ENCODE peak calls at places on chromosomes 2 and 18, in four cellular contexts. A, Z, I and Y are unnamed samples.

GRCh38 chr2:224881846-224882245 is 160.4 kb downstream of the DOCK10 start:
- DNase-seq in A (no peak), Z (no peak), I (no peak), Y (no peak)

GRCh38 chr2:9984217-9984739 is 32.8 kb downstream of the GRHL1 start:
- DNase-seq in A (no peak), Z (no peak), I (peak; percentile 38), Y (no peak)

GRCh38 chr2:215550331-215550730 is 114.5 kb upstream of the FN1 start:
- DNase-seq in A (no peak), Z (no peak), I (no peak), Y (no peak)

GRCh38 chr18:46374850-46375249 is 270.7 kb downstream of the HAUS1 start:
- DNase-seq in A (no peak), Z (peak; percentile 27), I (no peak), Y (no peak)

GRCh38 chr18:31203086-31203793 is 40.6 kb upstream of the DSC1 start:
- DNase-seq in A (no peak), Z (peak; percentile 39), I (peak; percentile 63), Y (no peak)

GRCh38 chr18:2857491-2858063 is 10.8 kb downstream of the EMILIN2 start:
- DNase-seq in A (peak; percentile 93), Z (peak; percentile 52), I (no peak), Y (peak; percentile 81)

GRCh38 chr2:86302320-86302719 is 35.1 kb downstream of the REEP1 start:
- DNase-seq in A (no peak), Z (no peak), I (no peak), Y (no peak)

GRCh38 chr2:239928457-239929350 is 96.4 kb downstream of the NDUFA10 start:
- DNase-seq in A (peak; percentile 74), Z (peak; percentile 23), I (no peak), Y (peak; percentile 15)

GRCh38 chr2:217052856-217053577 is 193.2 kb upstream of the TNP1 start:
- DNase-seq in A (no peak), Z (no peak), I (no peak), Y (no peak)

GRCh38 chr2:792687-793086 is 115.5 kb upstream of the TMEM18 start:
- DNase-seq in A (no peak), Z (no peak), I (no peak), Y (no peak)

GRCh38 chr18:10794771-10795170 is 268.9 kb downstream of the NAPG start:
- DNase-seq in A (no peak), Z (no peak), I (no peak), Y (no peak)

GRCh38 chr2:60520917-60521539 is 32.4 kb downstream of the BCL11A start:
- DNase-seq in A (no peak), Z (no peak), I (no peak), Y (no peak)

GRCh38 chr2:133843551-133843950 is 275.3 kb upstream of the NCKAP5 start:
- DNase-seq in A (no peak), Z (no peak), I (no peak), Y (no peak)

GRCh38 chr2:173044686-173045085 is 31.0 kb upstream of the MAP3K20 start:
- DNase-seq in A (no peak), Z (no peak), I (no peak), Y (no peak)

GRCh38 chr2:101976887-101977286 is 14.9 kb upstream of the IL1R2 start:
- DNase-seq in A (no peak), Z (no peak), I (no peak), Y (no peak)

GRCh38 chr2:45380131-45380836 is 230.8 kb downstream of the SRBD1 start:
- DNase-seq in A (no peak), Z (no peak), I (peak; percentile 15), Y (no peak)

GRCh38 chr2:148586528-148587128 is 57.9 kb upstream of the EPC2 start:
- DNase-seq in A (no peak), Z (no peak), I (no peak), Y (no peak)

GRCh38 chr18:12751891-12752290 is 49.0 kb downstream of the PSMG2 start:
- DNase-seq in A (no peak), Z (no peak), I (no peak), Y (no peak)

GRCh38 chr2:45391866-45392265 is 219.2 kb downstream of the SRBD1 start:
- DNase-seq in A (no peak), Z (no peak), I (no peak), Y (no peak)

GRCh38 chr18:51278045-51278649 is 80.7 kb upstream of the MEX3C start:
- DNase-seq in A (no peak), Z (peak; percentile 35), I (peak; percentile 47), Y (peak; percentile 84)

GRCh38 chr2:41932241-41933034 is 115.4 kb upstream of the PKDCC start:
- DNase-seq in A (peak; percentile 94), Z (peak; percentile 32), I (no peak), Y (peak; percentile 80)

GRCh38 chr18:37393221-37393828 is 172.3 kb downstream of the CELF4 start:
- DNase-seq in A (no peak), Z (no peak), I (no peak), Y (no peak)

GRCh38 chr2:177784449-177784845 is 288.1 kb downstream of the PDE11A start:
- DNase-seq in A (no peak), Z (no peak), I (no peak), Y (no peak)

GRCh38 chr2:226800941-226801784 is 1.5 kb upstream of the IRS1 start:
- DNase-seq in A (peak; percentile 82), Z (peak; percentile 88), I (peak; percentile 79), Y (peak; percentile 81)

GRCh38 chr2:222652856-222653255 is 3.0 kb downstream of the FARSB start:
- DNase-seq in A (no peak), Z (no peak), I (no peak), Y (no peak)

GRCh38 chr2:222653280-222653679 is 2.6 kb downstream of the FARSB start:
- DNase-seq in A (no peak), Z (no peak), I (no peak), Y (no peak)

GRCh38 chr2:222656544-222657446 is 903 bp upstream of the FARSB start:
- DNase-seq in A (no peak), Z (no peak), I (no peak), Y (no peak)

GRCh38 chr2:222655406-222655747 is 515 bp downstream of the FARSB start:
- DNase-seq in A (no peak), Z (no peak), I (no peak), Y (no peak)

GRCh38 chr2:222655748-222656543 is at the start of gene FARSB:
- DNase-seq in A (peak; percentile 94), Z (peak; percentile 96), I (peak; percentile 95), Y (peak; percentile 97)
- TF ChIP-seq POLR2A in A (no peak), Z (no peak), I (peak; percentile 85), Y (no peak)

DNA sequence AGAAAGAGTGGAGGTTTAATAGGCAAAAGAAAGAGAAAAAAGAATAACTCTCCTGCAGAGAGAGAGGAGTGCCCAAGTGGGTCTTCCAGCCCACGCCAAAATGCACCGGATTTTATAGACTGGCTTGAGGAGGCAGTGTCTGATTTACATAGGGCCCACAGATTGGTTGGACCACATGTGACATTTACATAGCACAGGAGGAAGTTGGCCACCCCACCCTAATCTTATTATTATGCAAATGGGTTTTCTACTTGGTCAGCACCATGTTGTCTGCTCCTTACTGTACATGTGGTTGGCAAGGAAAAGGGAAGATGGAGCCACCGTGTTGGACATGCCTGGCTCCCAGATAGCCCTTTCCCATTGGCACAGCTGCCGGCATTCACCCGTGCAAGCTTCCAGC is 56.8 kb downstream of the SP110 start:
- DNase-seq in A (no peak), Z (no peak), I (no peak), Y (no peak)
- H3K27ac ChIP-seq in A (no peak overlapping the region), Z (no peak overlapping the region), I (no peak overlapping the region), Y (no peak overlapping the region)

DNA sequence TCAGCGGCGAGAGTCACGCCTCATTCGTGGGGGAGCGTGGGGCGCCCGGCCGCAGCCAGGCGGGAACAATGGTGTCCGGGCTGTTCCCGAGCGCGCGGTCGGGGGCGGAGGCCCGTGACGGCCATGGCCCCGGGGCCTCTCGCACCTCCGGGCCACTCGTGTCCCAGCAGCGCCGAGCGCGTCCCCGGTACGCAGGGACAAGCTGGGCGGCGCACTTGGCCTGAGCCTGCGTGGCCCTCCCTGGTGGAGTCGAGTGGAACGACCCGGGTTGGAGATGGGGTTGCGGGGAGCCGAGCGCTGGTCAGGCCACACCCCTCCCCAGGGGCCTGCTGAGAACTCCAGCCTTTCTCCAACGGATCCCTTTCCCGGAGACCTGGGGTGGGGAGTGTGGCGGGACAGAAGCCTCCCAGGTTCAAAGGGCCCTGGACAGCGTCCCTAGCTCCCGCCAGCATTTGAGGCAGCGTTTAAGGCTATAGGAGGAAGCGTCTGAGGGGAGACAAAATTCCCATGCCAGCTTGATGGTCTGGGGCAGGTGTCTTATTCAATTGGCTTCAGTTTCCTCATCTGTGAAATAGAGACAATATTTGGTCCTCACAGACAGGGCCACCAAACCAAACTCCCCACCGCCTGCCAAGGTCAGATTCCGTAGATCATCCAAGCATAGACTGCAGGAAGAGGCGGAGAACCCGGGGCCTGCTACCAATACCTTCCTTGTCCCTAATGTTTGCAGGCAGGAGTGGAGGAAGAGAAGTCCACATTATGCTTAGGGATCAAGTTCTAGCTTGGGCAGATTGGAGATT is 545 bp downstream of the CNDP2 start:
- DNase-seq in A (peak; percentile 85), Z (peak; percentile 69), I (peak; percentile 65), Y (peak; percentile 57)
- TF ChIP-seq POLR2A in A (no peak), Z (no peak), I (peak; percentile 62), Y (no peak)

GRCh38 chr2:18723219-18723618 is 133.8 kb upstream of the NT5C1B start:
- DNase-seq in A (no peak), Z (no peak), I (no peak), Y (no peak)
- H3K27ac ChIP-seq in A (no peak overlapping the region), Z (no peak overlapping the region), I (no peak overlapping the region), Y (no peak overlapping the region)

DNA sequence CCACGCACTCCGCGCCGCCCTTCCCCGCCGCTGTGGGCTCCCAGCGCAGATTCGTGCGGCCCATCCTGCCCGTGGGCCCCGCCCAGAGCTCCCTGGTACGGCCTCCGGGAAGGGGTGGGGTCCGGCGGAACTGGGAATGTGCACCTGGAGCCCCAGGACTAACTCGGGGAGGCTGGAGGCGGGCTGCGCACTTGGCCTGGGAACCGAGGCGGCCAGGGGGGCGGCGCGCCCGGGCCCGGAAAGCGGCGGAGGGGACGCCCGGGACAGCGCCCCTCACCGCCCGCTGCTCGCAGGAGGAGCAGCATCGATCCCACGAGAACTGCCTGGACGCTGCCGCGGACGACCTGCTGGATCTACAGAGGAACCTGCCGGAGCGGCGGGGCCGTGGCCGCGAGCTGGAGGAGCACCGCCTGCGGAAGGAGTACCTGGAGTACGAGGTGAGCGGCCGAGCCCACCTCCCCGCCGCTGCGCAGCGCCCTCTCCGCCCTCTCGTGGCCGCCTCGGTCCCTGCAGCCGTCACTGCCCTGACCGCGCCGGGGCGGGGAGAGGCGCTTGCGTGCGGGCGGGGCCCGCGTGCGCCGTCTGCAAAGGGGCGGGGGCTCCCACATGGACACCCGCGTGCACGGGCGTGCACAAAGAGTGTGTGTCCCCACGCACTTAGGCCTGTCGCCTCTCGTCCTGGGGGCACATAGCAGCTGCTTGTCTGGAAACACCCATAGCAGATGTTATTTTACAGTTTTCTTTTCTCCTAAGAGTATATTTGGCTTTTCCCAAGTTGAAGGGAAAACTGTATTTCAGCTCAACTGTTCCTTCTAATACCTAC is 25.2 kb downstream of the PSD4 start:
- DNase-seq in A (peak; percentile 90), Z (peak; percentile 89), I (peak; percentile 73), Y (peak; percentile 84)
- TF ChIP-seq POLR2A in A (no peak), Z (no peak), I (peak; percentile 64), Y (no peak)